ENCODE peak calls at places on chromosomes 2 and 18, in four cellular contexts. P is GM12878, E is WTC11, R is K562. X is an unnamed sample.

GRCh38 chr2:126748929-126749518 is 93.1 kb downstream of the GYPC start:
- DNase-seq in R (no peak), P (no peak), E (no peak), X (no peak)

GRCh38 chr2:239979243-239980023 is 45.7 kb downstream of the NDUFA10 start:
- DNase-seq in E (peak), P (no peak), R (no peak), X (no peak)

GRCh38 chr2:2842466-2842865 is 511.4 kb upstream of the MYT1L start:
- DNase-seq in E (no peak), R (no peak), P (no peak), X (no peak)

GRCh38 chr2:228048838-228049490 is 132.5 kb downstream of the SPHKAP start:
- DNase-seq in E (peak), R (no peak), P (no peak), X (peak)

GRCh38 chr2:160309585-160309984 is 109.5 kb upstream of the ITGB6 start:
- DNase-seq in E (no peak), R (no peak), P (no peak), X (no peak)

GRCh38 chr2:149737882-149738281 is 150.3 kb upstream of the MMADHC start:
- DNase-seq in P (no peak), R (no peak), E (no peak), X (no peak)

GRCh38 chr2:55965276-55965675 is 41.7 kb upstream of the EFEMP1 start:
- DNase-seq in R (no peak), P (no peak), E (no peak), X (no peak)

GRCh38 chr2:13114391-13114790 is 397.7 kb downstream of the TRIB2 start:
- DNase-seq in P (no peak), E (no peak), R (no peak), X (no peak)

GRCh38 chr18:22093731-22094374 is 75.5 kb upstream of the GATA6 start:
- DNase-seq in P (no peak), R (peak), E (no peak), X (no peak)

GRCh38 chr18:23317975-23318675 is 135.0 kb upstream of the RIOK3 start:
- DNase-seq in E (no peak), R (no peak), P (no peak), X (no peak)

GRCh38 chr18:48531979-48532378 is 6.9 kb upstream of the CTIF start:
- DNase-seq in E (no peak), R (no peak), P (no peak), X (no peak)

GRCh38 chr2:40403233-40403841 is 48.6 kb downstream of the SLC8A1 start:
- DNase-seq in R (no peak), P (no peak), E (no peak), X (no peak)

GRCh38 chr18:63336366-63337099 is 17.0 kb upstream of the BCL2 start:
- DNase-seq in R (no peak), P (no peak), E (no peak), X (peak)

GRCh38 chr2:38154395-38154794 is 78.4 kb upstream of the CYP1B1 start:
- DNase-seq in P (no peak), R (no peak), E (no peak), X (no peak)

GRCh38 chr18:74731097-74731496 is 133.4 kb downstream of the ZNF407 start:
- DNase-seq in P (no peak), E (no peak), R (no peak), X (no peak)

GRCh38 chr18:2104620-2105462 is 466.5 kb downstream of the METTL4 start:
- DNase-seq in P (no peak), E (peak), R (peak), X (peak)

GRCh38 chr18:24208270-24209035 is 69.6 kb downstream of the CABYR start:
- DNase-seq in P (no peak), R (no peak), E (no peak), X (no peak)

GRCh38 chr2:56192664-56193305 is 9.0 kb downstream of the CCDC85A start:
- DNase-seq in P (no peak), R (no peak), E (no peak), X (no peak)

GRCh38 chr18:25737710-25738251 is 352.6 kb downstream of the SS18 start:
- DNase-seq in E (no peak), R (no peak), P (no peak), X (peak)

DNA sequence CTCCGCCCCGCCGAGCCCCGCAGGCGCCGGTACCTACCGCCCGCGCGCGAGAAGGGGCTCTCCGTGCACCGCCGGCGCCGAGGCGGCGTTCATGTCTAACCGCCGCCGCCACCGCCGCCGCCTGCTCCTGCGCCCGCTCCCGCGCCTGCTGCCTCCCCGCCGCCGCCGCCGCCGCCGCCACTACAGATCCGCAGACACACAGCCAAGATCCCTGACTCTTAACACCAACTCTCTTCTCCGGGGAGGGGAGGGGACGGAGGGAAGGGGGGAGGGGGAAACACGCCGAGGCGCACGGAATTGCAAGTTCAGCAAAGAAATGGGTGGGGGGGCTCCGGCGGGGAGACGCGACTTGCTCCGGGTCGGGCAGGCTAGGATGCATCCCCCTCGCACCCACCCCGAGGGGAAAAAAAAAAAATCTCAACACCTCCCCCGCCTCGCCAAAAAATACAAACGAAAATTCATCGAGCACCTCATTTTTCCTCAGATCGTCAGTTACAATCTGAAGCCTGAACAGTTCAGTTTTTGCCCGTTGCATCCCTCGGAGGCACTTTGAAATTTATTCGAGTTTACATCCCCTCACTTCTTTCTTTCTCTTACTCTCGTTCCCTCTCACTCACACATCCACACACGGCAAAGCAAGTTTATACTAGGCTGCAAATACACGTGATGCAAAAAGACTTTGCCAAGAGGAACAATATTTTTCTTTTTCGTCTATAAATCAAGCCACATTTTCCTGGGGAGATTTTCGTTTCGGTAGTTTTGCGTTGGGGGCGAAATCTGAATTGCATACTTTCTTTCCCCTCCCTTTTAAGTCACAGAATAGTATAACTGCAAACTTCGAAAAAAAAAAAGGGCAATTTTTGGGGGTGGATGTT is at the start of gene TCF4:
- DNase-seq in P (no peak), R (peak), E (peak), X (no peak)
- TF ChIP-seq CREM in P (no peak), R (no peak), E (no peak), X (no peak)

GRCh38 chr18:6434987-6435709 is 20.4 kb upstream of the L3MBTL4 start:
- DNase-seq in R (no peak), P (no peak), E (no peak), X (no peak)

GRCh38 chr18:6441201-6441600 is 26.5 kb upstream of the L3MBTL4 start:
- DNase-seq in P (no peak), E (no peak), R (no peak), X (no peak)

GRCh38 chr18:6435731-6436130 is 21.0 kb upstream of the L3MBTL4 start:
- DNase-seq in R (no peak), E (no peak), P (no peak), X (no peak)

GRCh38 chr18:6437937-6438818 is 23.5 kb upstream of the L3MBTL4 start:
- DNase-seq in R (no peak), P (no peak), E (no peak), X (no peak)
- TF ChIP-seq CREM in R (no peak), P (no peak), E (no peak), X (no peak)

GRCh38 chr2:98269274-98269673 is 77.0 kb upstream of the CNGA3 start:
- DNase-seq in P (no peak), E (no peak), R (peak), X (peak)
- TF ChIP-seq CREM in P (no peak), E (no peak), R (no peak), X (no peak)

GRCh38 chr18:9417081-9417841 is 58.1 kb upstream of the RALBP1 start:
- DNase-seq in R (no peak), E (no peak), P (no peak), X (no peak)
- TF ChIP-seq CREM in R (no peak), E (no peak), P (no peak), X (no peak)

GRCh38 chr2:138424436-138425140 is 77.0 kb upstream of the SPOPL start:
- DNase-seq in E (no peak), P (no peak), R (no peak), X (no peak)

GRCh38 chr2:138421315-138421970 is 80.1 kb upstream of the SPOPL start:
- DNase-seq in E (no peak), R (no peak), P (no peak), X (peak)

GRCh38 chr2:138423198-138423597 is 78.4 kb upstream of the SPOPL start:
- DNase-seq in P (no peak), R (no peak), E (no peak), X (no peak)

GRCh38 chr2:138423745-138424144 is 77.8 kb upstream of the SPOPL start:
- DNase-seq in P (no peak), R (no peak), E (no peak), X (peak)

DNA sequence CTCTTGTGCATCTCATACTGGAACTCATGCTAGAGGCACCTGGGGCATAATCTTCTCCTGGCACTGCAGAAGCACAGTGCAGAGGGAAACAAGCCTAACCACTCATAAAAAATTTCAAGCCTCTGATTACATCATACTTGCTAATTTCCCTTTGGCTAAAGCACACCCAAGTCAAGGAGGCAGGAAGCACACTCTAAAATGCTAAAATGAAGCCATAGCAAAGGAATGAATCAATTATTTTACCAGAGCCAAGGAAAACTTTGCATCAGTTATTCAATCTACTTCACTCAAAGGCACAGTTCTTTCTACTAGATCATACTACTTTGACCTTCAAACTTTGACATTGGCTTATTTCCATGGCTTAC is 79.6 kb upstream of the SPOPL start:
- DNase-seq in P (no peak), R (no peak), E (no peak), X (no peak)
- TF ChIP-seq CREM in P (no peak), R (no peak), E (no peak), X (no peak)

DNA sequence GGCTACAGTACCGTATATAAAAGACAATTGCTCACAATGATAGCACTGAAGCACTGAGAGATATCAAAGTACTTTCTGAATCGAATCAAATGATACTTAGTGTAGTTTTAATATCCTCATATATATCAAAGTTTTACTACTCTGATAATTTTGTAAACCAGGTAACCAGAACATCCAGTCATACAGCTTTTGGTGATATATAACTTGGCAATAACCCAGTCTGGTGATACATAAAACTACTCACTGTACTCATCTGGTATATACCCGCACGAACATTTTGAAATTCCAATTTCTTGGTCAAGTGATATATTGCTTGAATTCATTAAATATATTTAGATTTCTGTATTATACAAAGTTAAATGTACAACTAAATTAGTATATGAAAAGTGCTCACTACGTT is 20.5 kb downstream of the SLC39A6 start:
- DNase-seq in E (no peak), R (no peak), P (no peak), X (no peak)
- TF ChIP-seq CREM in E (no peak), R (no peak), P (no peak), X (no peak)

DNA sequence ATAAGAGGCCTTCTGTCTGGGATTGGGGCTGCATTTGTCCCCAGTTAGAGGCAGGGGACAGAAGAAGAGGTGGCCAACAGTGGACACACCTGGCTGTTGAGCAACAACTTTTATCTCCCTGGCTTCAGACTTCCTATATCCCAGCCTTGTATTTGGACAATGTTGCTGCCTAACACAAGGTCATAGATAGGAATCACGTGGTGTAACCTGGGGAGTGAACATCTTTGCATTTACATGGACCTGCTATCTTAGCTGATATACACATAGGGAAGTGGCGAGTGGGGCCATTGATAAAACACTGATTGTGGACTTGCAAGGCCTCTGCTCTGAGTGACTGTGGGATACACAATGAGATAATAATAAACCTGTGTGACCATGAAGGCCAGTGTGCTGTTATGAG is 26.9 kb downstream of the RAPGEF4 start:
- DNase-seq in P (no peak), R (no peak), E (no peak), X (peak)
- TF ChIP-seq CREM in P (no peak), R (no peak), E (no peak), X (no peak)